ENCODE peak calls at places on chromosomes 2 and 18, in six cellular contexts. E is DND-41, P is spleen, A is stomach, L is heart right ventricle, Z is fibroblast of lung. U is an unnamed sample.

GRCh38 chr2:175030380-175031271 is 25.4 kb upstream of the CHN1 start:
- DNase-seq in E (peak; percentile 49), P (no peak), A (no peak), L (no peak), Z (peak; percentile 37), U (no peak)

GRCh38 chr18:62781262-62781661 is 65.9 kb downstream of the PHLPP1 start:
- DNase-seq in E (no peak), P (no peak), A (no peak), L (no peak), Z (no peak), U (no peak)

GRCh38 chr2:30178618-30179404 is 32.0 kb downstream of the YPEL5 start:
- DNase-seq in E (no peak), P (no peak), A (peak; percentile 26), L (peak; percentile 24), Z (no peak), U (no peak)

GRCh38 chr18:48486762-48487161 is 52.1 kb upstream of the CTIF start:
- DNase-seq in E (no peak), P (no peak), A (no peak), L (no peak), Z (peak; percentile 84), U (no peak)

GRCh38 chr2:100427627-100428258 is 10.3 kb upstream of the CHST10 start:
- DNase-seq in E (peak; percentile 57), P (no peak), A (peak; percentile 78), L (no peak), Z (peak; percentile 25), U (no peak)

GRCh38 chr2:10135296-10136089 is 13.0 kb downstream of the RRM2 start:
- DNase-seq in E (no peak), P (peak; percentile 8), A (no peak), L (no peak), Z (peak; percentile 48), U (no peak)

GRCh38 chr2:101238930-101239759 is 13.5 kb upstream of the CNOT11 start:
- DNase-seq in E (no peak), P (no peak), A (peak; percentile 86), L (no peak), Z (no peak), U (no peak)

GRCh38 chr2:163759013-163759412 is 23.2 kb upstream of the FIGN start:
- DNase-seq in E (no peak), P (no peak), A (no peak), L (no peak), Z (no peak), U (no peak)

GRCh38 chr18:3170762-3171161 is 49.0 kb downstream of the MYOM1 start:
- DNase-seq in E (no peak), P (no peak), A (no peak), L (no peak), Z (no peak), U (no peak)

GRCh38 chr2:214005337-214005736 is 405.5 kb upstream of the VWC2L start:
- DNase-seq in E (no peak), P (no peak), A (no peak), L (no peak), Z (peak; percentile 33), U (no peak)

GRCh38 chr18:57433492-57434176 is 1.5 kb upstream of the ONECUT2 start:
- DNase-seq in E (no peak), P (no peak), A (no peak), L (no peak), Z (no peak), U (no peak)

GRCh38 chr18:43563780-43564179 is 286.5 kb upstream of the SYT4 start:
- DNase-seq in E (no peak), P (no peak), A (peak; percentile 41), L (no peak), Z (peak; percentile 35), U (no peak)

GRCh38 chr2:237673130-237673921 is 45.9 kb downstream of the LRRFIP1 start:
- DNase-seq in E (peak; percentile 90), P (peak; percentile 96), A (peak; percentile 68), L (peak; percentile 58), Z (peak; percentile 70), U (peak; percentile 86)

GRCh38 chr2:60945341-60945740 is 64.0 kb downstream of the REL start:
- DNase-seq in E (no peak), P (no peak), A (no peak), L (no peak), Z (no peak), U (no peak)

GRCh38 chr2:30239308-30240161 is 8.2 kb downstream of the LBH start:
- DNase-seq in E (peak; percentile 78), P (peak; percentile 86), A (peak; percentile 69), L (peak; percentile 75), Z (peak; percentile 39), U (no peak)

GRCh38 chr2:182642328-182642727 is 73.7 kb upstream of the DNAJC10 start:
- DNase-seq in E (peak; percentile 37), P (peak; percentile 90), A (peak; percentile 33), L (peak; percentile 50), Z (peak; percentile 50), U (peak; percentile 35)

GRCh38 chr18:79924814-79925655 is 26.4 kb downstream of the SLC66A2 start:
- DNase-seq in E (no peak), P (peak; percentile 66), A (peak; percentile 21), L (no peak), Z (no peak), U (no peak)

GRCh38 chr2:43269074-43269572 is 42.7 kb upstream of the ZFP36L2 start:
- DNase-seq in E (no peak), P (peak; percentile 89), A (peak; percentile 59), L (peak; percentile 80), Z (peak; percentile 98), U (peak; percentile 84)

GRCh38 chr2:43266692-43267091 is 40.3 kb upstream of the ZFP36L2 start:
- DNase-seq in E (no peak), P (no peak), A (peak; percentile 40), L (peak; percentile 65), Z (no peak), U (peak; percentile 84)

GRCh38 chr2:43267393-43267792 is 41.0 kb upstream of the ZFP36L2 start:
- DNase-seq in E (no peak), P (no peak), A (no peak), L (no peak), Z (no peak), U (no peak)

GRCh38 chr2:43269706-43270105 is 43.3 kb upstream of the ZFP36L2 start:
- DNase-seq in E (no peak), P (no peak), A (peak; percentile 28), L (peak; percentile 59), Z (peak; percentile 86), U (no peak)

GRCh38 chr2:43268066-43268971 is 41.9 kb upstream of the ZFP36L2 start:
- DNase-seq in E (no peak), P (no peak), A (no peak), L (no peak), Z (no peak), U (no peak)
- H3K4me3 ChIP-seq in E (no peak overlapping the region), P (no peak overlapping the region), A (no peak overlapping the region), L (no peak overlapping the region), Z (peak overlapping the region; percentile 11), U (no peak overlapping the region)

GRCh38 chr2:26214759-26215158 is 29.7 kb downstream of the HADHA start:
- DNase-seq in E (no peak), P (no peak), A (no peak), L (no peak), Z (no peak), U (no peak)
- H3K36me3 ChIP-seq in E (peaks cover 83% of the 10 kb centered on the region), P (peaks cover 10% of the 10 kb centered on the region), A (peaks cover 93% of the 10 kb centered on the region), L (peaks cover 56% of the 10 kb centered on the region), Z (peaks cover 8% of the 10 kb centered on the region), U (peaks cover 3% of the 10 kb centered on the region)

DNA sequence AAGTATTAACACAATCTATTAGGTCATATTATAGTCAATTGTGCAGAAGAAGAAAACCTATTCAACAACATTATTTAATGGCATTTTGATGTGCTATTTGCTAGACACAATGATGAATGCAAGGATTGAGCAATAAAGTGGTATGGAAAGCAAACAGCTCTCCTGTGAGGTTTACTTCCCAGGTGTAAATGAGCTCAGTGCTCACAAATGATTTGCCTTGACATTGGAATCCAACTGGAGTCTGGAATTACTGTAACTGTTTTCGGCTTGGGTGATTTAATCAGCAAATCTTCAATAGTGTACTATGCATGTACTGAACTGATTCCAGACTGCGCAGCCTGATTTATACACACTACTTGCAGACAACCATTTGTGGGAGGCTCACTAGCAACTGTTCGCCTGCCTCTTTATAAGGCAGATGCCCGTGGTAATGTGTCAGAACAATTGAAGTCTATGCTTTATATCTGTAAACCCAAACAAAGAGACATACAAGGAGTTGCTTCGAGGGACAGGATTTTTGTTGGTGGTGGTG is 27.9 kb upstream of the SOX11 start:
- DNase-seq in E (no peak), P (no peak), A (no peak), L (no peak), Z (no peak), U (no peak)
- H3K27ac ChIP-seq in E (no peak overlapping the region), P (no peak overlapping the region), A (no peak overlapping the region), L (no peak overlapping the region), Z (no peak overlapping the region), U (no peak overlapping the region)

GRCh38 chr2:176156301-176156958 is 677 bp upstream of the HOXD3 start:
- DNase-seq in E (no peak), P (no peak), A (no peak), L (no peak), Z (no peak), U (no peak)
- H3K4me3 ChIP-seq in E (no peak overlapping the region), P (no peak overlapping the region), A (no peak overlapping the region), L (no peak overlapping the region), Z (no peak overlapping the region), U (no peak overlapping the region)

GRCh38 chr2:42458396-42458795 is 35.4 kb downstream of the KCNG3 start:
- DNase-seq in E (no peak), P (no peak), A (no peak), L (no peak), Z (peak; percentile 5), U (no peak)
- H3K36me3 ChIP-seq in E (no peaks in the 10 kb centered on the region), P (no peaks in the 10 kb centered on the region), A (no peaks in the 10 kb centered on the region), L (no peaks in the 10 kb centered on the region), Z (no peaks in the 10 kb centered on the region), U (no peaks in the 10 kb centered on the region)

GRCh38 chr2:126665483-126665882 is 9.5 kb downstream of the GYPC start:
- DNase-seq in E (no peak), P (no peak), A (no peak), L (no peak), Z (no peak), U (no peak)

GRCh38 chr2:126663184-126663963 is 7.4 kb downstream of the GYPC start:
- DNase-seq in E (no peak), P (no peak), A (no peak), L (no peak), Z (no peak), U (no peak)

GRCh38 chr2:126664639-126665038 is 8.7 kb downstream of the GYPC start:
- DNase-seq in E (no peak), P (no peak), A (no peak), L (no peak), Z (no peak), U (no peak)

GRCh38 chr2:126662623-126663022 is 6.7 kb downstream of the GYPC start:
- DNase-seq in E (no peak), P (no peak), A (no peak), L (no peak), Z (no peak), U (no peak)

DNA sequence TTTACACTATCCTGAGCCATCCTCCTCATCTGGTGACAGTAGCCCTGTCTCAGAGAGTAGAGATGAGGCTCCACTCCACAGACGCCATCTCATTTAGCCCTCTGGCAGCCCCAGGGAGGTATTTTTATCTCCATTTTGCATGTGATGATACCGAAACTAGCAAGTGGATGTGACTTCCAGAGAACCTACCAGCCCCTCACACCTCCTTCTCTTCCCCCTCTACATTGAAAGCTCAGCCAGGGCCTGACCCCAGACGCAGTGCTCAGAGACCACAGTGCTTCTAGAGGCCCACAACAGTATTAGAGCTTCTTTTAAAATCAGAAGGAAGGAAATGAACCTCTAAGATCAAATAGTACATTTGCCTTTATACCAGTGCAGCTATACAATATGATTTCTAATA is 8.3 kb downstream of the GYPC start:
- DNase-seq in E (no peak), P (no peak), A (no peak), L (no peak), Z (no peak), U (no peak)
- H3K27ac ChIP-seq in E (no peak overlapping the region), P (peak overlapping the region; percentile 96), A (peak overlapping the region; percentile 96), L (peak overlapping the region; percentile 52), Z (no peak overlapping the region), U (peak overlapping the region; percentile 34)